ENCODE peak calls at places on chromosomes 5 and 9, in six cellular contexts. One of them, this sample, is unnamed.

GRCh38 chr9:87107072-87107471 is 159.8 kb upstream of the GAS1 start:
- DNase-seq in NCI-H1105 treated with DMSO at 0.1 percent for 48 hours: no peak
- DNase-seq in Panc1: no peak
- DNase-seq in C1 segment of cervical spinal cord: no peak
- DNase-seq in upper lobe of right lung: no peak
- DNase-seq in GOT3: no peak
- DNase-seq in this sample: no peak

GRCh38 chr5:73901045-73901444 is 275.0 kb downstream of the ARHGEF28 start:
- DNase-seq in C1 segment of cervical spinal cord: no peak
- DNase-seq in GOT3: no peak
- DNase-seq in Panc1: no peak
- DNase-seq in NCI-H1105 treated with DMSO at 0.1 percent for 48 hours: no peak
- DNase-seq in upper lobe of right lung: no peak
- DNase-seq in this sample: no peak

GRCh38 chr5:74256947-74257573 is 383.5 kb downstream of the ENC1 start:
- DNase-seq in upper lobe of right lung: no peak
- DNase-seq in C1 segment of cervical spinal cord: no peak
- DNase-seq in GOT3: no peak
- DNase-seq in NCI-H1105 treated with DMSO at 0.1 percent for 48 hours: no peak
- DNase-seq in Panc1: no peak
- DNase-seq in this sample: no peak

GRCh38 chr5:142670811-142671210 is 15.1 kb downstream of the FGF1 start:
- DNase-seq in NCI-H1105 treated with DMSO at 0.1 percent for 48 hours: no peak
- DNase-seq in upper lobe of right lung: no peak
- DNase-seq in Panc1: no peak
- DNase-seq in GOT3: no peak
- DNase-seq in C1 segment of cervical spinal cord: no peak
- DNase-seq in this sample: no peak

GRCh38 chr9:134212809-134213507 is 48.6 kb upstream of the RNU6ATAC start:
- DNase-seq in Panc1: no peak
- DNase-seq in GOT3: no peak
- DNase-seq in upper lobe of right lung: peak
- DNase-seq in C1 segment of cervical spinal cord: no peak
- DNase-seq in NCI-H1105 treated with DMSO at 0.1 percent for 48 hours: no peak
- DNase-seq in this sample: peak

GRCh38 chr5:111781200-111781599 is 24.2 kb upstream of the NREP start:
- DNase-seq in upper lobe of right lung: peak
- DNase-seq in GOT3: no peak
- DNase-seq in Panc1: no peak
- DNase-seq in C1 segment of cervical spinal cord: no peak
- DNase-seq in NCI-H1105 treated with DMSO at 0.1 percent for 48 hours: no peak
- DNase-seq in this sample: peak

GRCh38 chr5:32501623-32502022 is 57.1 kb upstream of the ZFR start:
- DNase-seq in upper lobe of right lung: no peak
- DNase-seq in GOT3: no peak
- DNase-seq in Panc1: no peak
- DNase-seq in NCI-H1105 treated with DMSO at 0.1 percent for 48 hours: no peak
- DNase-seq in C1 segment of cervical spinal cord: no peak
- DNase-seq in this sample: no peak

GRCh38 chr9:5008206-5008605 is 23.1 kb downstream of the JAK2 start:
- DNase-seq in upper lobe of right lung: no peak
- DNase-seq in C1 segment of cervical spinal cord: no peak
- DNase-seq in Panc1: no peak
- DNase-seq in GOT3: no peak
- DNase-seq in NCI-H1105 treated with DMSO at 0.1 percent for 48 hours: no peak
- DNase-seq in this sample: no peak

GRCh38 chr9:72592501-72593403 is 71.3 kb downstream of the TMC1 start:
- DNase-seq in GOT3: no peak
- DNase-seq in C1 segment of cervical spinal cord: peak
- DNase-seq in NCI-H1105 treated with DMSO at 0.1 percent for 48 hours: peak
- DNase-seq in upper lobe of right lung: no peak
- DNase-seq in Panc1: peak
- DNase-seq in this sample: no peak

GRCh38 chr9:71506821-71507220 is 261.5 kb downstream of the CEMIP2 start:
- DNase-seq in GOT3: no peak
- DNase-seq in C1 segment of cervical spinal cord: no peak
- DNase-seq in Panc1: no peak
- DNase-seq in NCI-H1105 treated with DMSO at 0.1 percent for 48 hours: no peak
- DNase-seq in upper lobe of right lung: no peak
- DNase-seq in this sample: peak

GRCh38 chr9:127612993-127613954 is 1.2 kb downstream of the STXBP1 start:
- DNase-seq in GOT3: peak
- DNase-seq in NCI-H1105 treated with DMSO at 0.1 percent for 48 hours: peak
- DNase-seq in upper lobe of right lung: peak
- DNase-seq in Panc1: no peak
- DNase-seq in C1 segment of cervical spinal cord: peak
- DNase-seq in this sample: peak

GRCh38 chr9:37036237-37037136 is 2.4 kb upstream of the PAX5 start:
- DNase-seq in GOT3: no peak
- DNase-seq in Panc1: no peak
- DNase-seq in NCI-H1105 treated with DMSO at 0.1 percent for 48 hours: no peak
- DNase-seq in C1 segment of cervical spinal cord: no peak
- DNase-seq in upper lobe of right lung: peak
- DNase-seq in this sample: no peak

GRCh38 chr9:96161819-96162218 is 140.2 kb downstream of the HSD17B3 start:
- DNase-seq in Panc1: no peak
- DNase-seq in NCI-H1105 treated with DMSO at 0.1 percent for 48 hours: no peak
- DNase-seq in C1 segment of cervical spinal cord: no peak
- DNase-seq in GOT3: no peak
- DNase-seq in upper lobe of right lung: no peak
- DNase-seq in this sample: peak

GRCh38 chr9:114507726-114508125 is 2.5 kb upstream of the WHRN start:
- DNase-seq in GOT3: no peak
- DNase-seq in Panc1: no peak
- DNase-seq in NCI-H1105 treated with DMSO at 0.1 percent for 48 hours: peak
- DNase-seq in C1 segment of cervical spinal cord: no peak
- DNase-seq in upper lobe of right lung: no peak
- DNase-seq in this sample: no peak

GRCh38 chr5:65769539-65769938 is 47.5 kb downstream of the NLN start:
- DNase-seq in GOT3: no peak
- DNase-seq in NCI-H1105 treated with DMSO at 0.1 percent for 48 hours: no peak
- DNase-seq in C1 segment of cervical spinal cord: no peak
- DNase-seq in Panc1: no peak
- DNase-seq in upper lobe of right lung: no peak
- DNase-seq in this sample: no peak

GRCh38 chr5:113338628-113339027 is 96.2 kb downstream of the TSSK1B start:
- DNase-seq in upper lobe of right lung: no peak
- DNase-seq in Panc1: no peak
- DNase-seq in NCI-H1105 treated with DMSO at 0.1 percent for 48 hours: no peak
- DNase-seq in GOT3: no peak
- DNase-seq in C1 segment of cervical spinal cord: no peak
- DNase-seq in this sample: peak

GRCh38 chr9:23662320-23662719 is 163.7 kb downstream of the ELAVL2 start:
- DNase-seq in GOT3: no peak
- DNase-seq in NCI-H1105 treated with DMSO at 0.1 percent for 48 hours: no peak
- DNase-seq in C1 segment of cervical spinal cord: no peak
- DNase-seq in Panc1: no peak
- DNase-seq in upper lobe of right lung: no peak
- DNase-seq in this sample: no peak

GRCh38 chr5:163565492-163565891 is 60.1 kb downstream of the MAT2B start:
- DNase-seq in Panc1: no peak
- DNase-seq in GOT3: no peak
- DNase-seq in C1 segment of cervical spinal cord: no peak
- DNase-seq in upper lobe of right lung: no peak
- DNase-seq in NCI-H1105 treated with DMSO at 0.1 percent for 48 hours: no peak
- DNase-seq in this sample: no peak

GRCh38 chr9:75197521-75197920 is 109.2 kb downstream of the OSTF1 start:
- DNase-seq in NCI-H1105 treated with DMSO at 0.1 percent for 48 hours: peak
- DNase-seq in C1 segment of cervical spinal cord: no peak
- DNase-seq in upper lobe of right lung: no peak
- DNase-seq in Panc1: no peak
- DNase-seq in GOT3: no peak
- DNase-seq in this sample: no peak

GRCh38 chr5:58961631-58962280 is 378.9 kb downstream of the RAB3C start:
- DNase-seq in NCI-H1105 treated with DMSO at 0.1 percent for 48 hours: no peak
- DNase-seq in C1 segment of cervical spinal cord: no peak
- DNase-seq in upper lobe of right lung: no peak
- DNase-seq in Panc1: no peak
- DNase-seq in GOT3: no peak
- DNase-seq in this sample: no peak

GRCh38 chr5:90557391-90557790 is 1.2 kb upstream of the ADGRV1 start:
- DNase-seq in GOT3: no peak
- DNase-seq in NCI-H1105 treated with DMSO at 0.1 percent for 48 hours: no peak
- DNase-seq in C1 segment of cervical spinal cord: no peak
- DNase-seq in upper lobe of right lung: no peak
- DNase-seq in Panc1: no peak
- DNase-seq in this sample: no peak

GRCh38 chr9:137429974-137430722 is 7.0 kb downstream of the NOXA1 start:
- DNase-seq in GOT3: no peak
- DNase-seq in upper lobe of right lung: peak
- DNase-seq in Panc1: no peak
- DNase-seq in C1 segment of cervical spinal cord: no peak
- DNase-seq in NCI-H1105 treated with DMSO at 0.1 percent for 48 hours: peak
- DNase-seq in this sample: no peak

GRCh38 chr5:141617682-141618029 is 1.1 kb downstream of the DIAPH1 start:
- DNase-seq in GOT3: no peak
- DNase-seq in upper lobe of right lung: no peak
- DNase-seq in Panc1: no peak
- DNase-seq in NCI-H1105 treated with DMSO at 0.1 percent for 48 hours: no peak
- DNase-seq in C1 segment of cervical spinal cord: no peak
- DNase-seq in this sample: no peak

GRCh38 chr9:95342571-95342970 is 25.1 kb upstream of the FANCC start:
- DNase-seq in NCI-H1105 treated with DMSO at 0.1 percent for 48 hours: no peak
- DNase-seq in Panc1: no peak
- DNase-seq in C1 segment of cervical spinal cord: no peak
- DNase-seq in upper lobe of right lung: no peak
- DNase-seq in GOT3: no peak
- DNase-seq in this sample: no peak

GRCh38 chr5:4945296-4945695 is 194.8 kb upstream of the ADAMTS16 start:
- DNase-seq in NCI-H1105 treated with DMSO at 0.1 percent for 48 hours: no peak
- DNase-seq in C1 segment of cervical spinal cord: no peak
- DNase-seq in GOT3: no peak
- DNase-seq in upper lobe of right lung: no peak
- DNase-seq in Panc1: no peak
- DNase-seq in this sample: no peak

This sample was measured in lower leg skin.